ENCODE peak calls at places on chromosomes 3 and 15, in six cellular contexts. S, M, E, W, V and N are unnamed samples.

GRCh38 chr3:168877899-168878298 is 782.2 kb upstream of the GOLIM4 start:
- DNase-seq in M (no peak), V (no peak), E (no peak), W (peak; percentile 55), S (no peak), N (no peak)

GRCh38 chr3:149377408-149378111 is at the start of gene TM4SF1:
- DNase-seq in M (peak; percentile 42), W (peak; percentile 43), E (no peak), S (peak; percentile 97), V (peak; percentile 94), N (no peak)

GRCh38 chr15:68441045-68441743 is 9.2 kb upstream of the ITGA11 start:
- DNase-seq in V (peak; percentile 61), M (peak; percentile 5), W (no peak), E (peak; percentile 24), S (peak; percentile 34), N (no peak)

GRCh38 chr3:14525685-14526631 is 14.2 kb downstream of the GRIP2 start:
- DNase-seq in W (peak; percentile 82), M (no peak), V (peak; percentile 88), S (peak; percentile 53), E (no peak), N (no peak)

GRCh38 chr3:94226058-94226457 is 163.2 kb downstream of the NSUN3 start:
- DNase-seq in E (no peak), W (no peak), M (no peak), V (peak; percentile 40), S (peak; percentile 50), N (no peak)

GRCh38 chr3:17431477-17432045 is 310.9 kb downstream of the TBC1D5 start:
- DNase-seq in M (no peak), W (no peak), S (peak; percentile 42), E (no peak), V (no peak), N (no peak)

GRCh38 chr15:67024322-67024997 is 40.9 kb upstream of the SMAD3 start:
- DNase-seq in M (no peak), V (peak; percentile 98), E (no peak), W (peak; percentile 59), S (peak; percentile 97), N (no peak)

GRCh38 chr3:30263921-30264313 is 342.5 kb upstream of the TGFBR2 start:
- DNase-seq in M (no peak), S (no peak), W (no peak), V (no peak), E (no peak), N (no peak)

GRCh38 chr15:70077436-70077835 is 20.3 kb downstream of the TLE3 start:
- DNase-seq in V (no peak), S (no peak), M (no peak), W (no peak), E (no peak), N (no peak)

GRCh38 chr15:48064435-48064834 is 56.4 kb upstream of the SLC24A5 start:
- DNase-seq in E (no peak), V (peak; percentile 67), M (no peak), W (no peak), S (peak; percentile 9), N (no peak)

GRCh38 chr15:97902140-97902780 is 58.2 kb upstream of the ARRDC4 start:
- DNase-seq in S (peak; percentile 3), W (peak; percentile 38), M (no peak), V (no peak), E (no peak), N (no peak)

GRCh38 chr3:115498421-115498820 is 124.9 kb upstream of the GAP43 start:
- DNase-seq in E (no peak), V (no peak), W (no peak), S (no peak), M (no peak), N (no peak)

GRCh38 chr15:57551717-57552677 is 39.7 kb upstream of the MYZAP start:
- DNase-seq in E (no peak), S (peak; percentile 70), W (peak; percentile 98), M (peak; percentile 82), V (peak; percentile 54), N (peak; percentile 73)

GRCh38 chr15:42233107-42233506 is 25.0 kb upstream of the VPS39 start:
- DNase-seq in V (no peak), S (no peak), W (peak; percentile 1), M (no peak), E (no peak), N (no peak)

GRCh38 chr15:83720466-83720865 is 66.5 kb downstream of the ADAMTSL3 start:
- DNase-seq in M (no peak), S (no peak), V (no peak), E (no peak), W (no peak), N (no peak)

GRCh38 chr3:114900908-114901307 is 246.2 kb downstream of the ZBTB20 start:
- DNase-seq in W (no peak), S (no peak), E (no peak), M (no peak), V (no peak), N (no peak)

GRCh38 chr3:81823882-81824395 is 62.5 kb upstream of the GBE1 start:
- DNase-seq in M (no peak), W (no peak), V (peak; percentile 5), E (no peak), S (no peak), N (no peak)

GRCh38 chr3:86168512-86168911 is 822.4 kb downstream of the VGLL3 start:
- DNase-seq in M (no peak), W (no peak), V (no peak), E (no peak), S (no peak), N (no peak)

GRCh38 chr3:19934098-19934566 is at the start of gene EFHB:
- DNase-seq in S (peak; percentile 10), W (peak; percentile 96), M (peak; percentile 92), V (peak; percentile 70), E (peak; percentile 81), N (peak; percentile 50)

GRCh38 chr3:25019506-25019905 is 408.6 kb upstream of the RARB start:
- DNase-seq in V (no peak), W (no peak), S (no peak), E (no peak), M (no peak), N (no peak)

GRCh38 chr3:136630911-136631310 is 121.3 kb downstream of the STAG1 start:
- DNase-seq in E (no peak), W (no peak), M (no peak), V (no peak), S (no peak), N (no peak)

GRCh38 chr15:70111203-70112017 is 13.7 kb upstream of the TLE3 start:
- DNase-seq in M (peak; percentile 87), S (peak; percentile 73), W (peak; percentile 97), V (peak; percentile 89), E (peak; percentile 86), N (peak; percentile 93)

GRCh38 chr3:136818191-136818850 is 605 bp upstream of the SLC35G2 start:
- DNase-seq in S (peak; percentile 92), V (peak; percentile 83), M (peak; percentile 88), W (peak; percentile 92), E (peak; percentile 61), N (peak; percentile 5)

DNA sequence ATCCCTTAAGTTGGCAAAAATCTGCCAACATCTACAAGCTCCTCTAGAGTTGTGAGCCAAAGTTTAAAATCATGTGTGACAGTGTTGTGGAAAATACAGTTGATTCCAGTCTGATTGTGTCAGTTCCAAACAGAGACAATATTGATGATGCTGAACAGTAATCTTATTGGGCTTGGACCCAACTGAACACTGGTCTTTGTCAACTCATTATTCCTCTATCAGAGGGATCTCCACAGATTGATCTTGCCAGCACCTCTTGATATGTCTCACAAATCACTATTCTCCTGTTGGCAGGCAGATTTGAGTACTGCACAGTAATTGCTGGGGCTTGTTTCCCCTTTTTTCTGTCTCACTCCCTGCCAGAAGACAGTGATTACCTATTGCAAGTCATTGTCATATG is 326.6 kb upstream of the DPH6 start:
- DNase-seq in M (no peak), E (no peak), W (no peak), V (no peak), S (no peak), N (no peak)
- H3K4me2 ChIP-seq in M (no peak overlapping the region), E (no peak overlapping the region), W (no peak overlapping the region), V (no peak overlapping the region), S (no peak overlapping the region), N (no peak overlapping the region)

GRCh38 chr15:62792960-62793758 is 249.4 kb upstream of the TPM1 start:
- DNase-seq in S (no peak), E (no peak), W (peak; percentile 39), V (peak; percentile 56), M (no peak), N (no peak)
- H3K79me1 ChIP-seq in S (no peaks in the 10 kb centered on the region), E (no peaks in the 10 kb centered on the region), W (no peaks in the 10 kb centered on the region), V (peaks cover 2% of the 10 kb centered on the region), M (no peaks in the 10 kb centered on the region), N (no peaks in the 10 kb centered on the region)

GRCh38 chr15:89761009-89761831 is 10.2 kb upstream of the MESP1 start:
- DNase-seq in M (no peak), E (no peak), V (no peak), S (no peak), W (no peak), N (no peak)

GRCh38 chr15:89759835-89760234 is 8.8 kb upstream of the MESP1 start:
- DNase-seq in E (no peak), W (no peak), S (no peak), V (no peak), M (no peak), N (no peak)

GRCh38 chr15:89760303-89761008 is 9.4 kb upstream of the MESP1 start:
- DNase-seq in S (peak; percentile 57), E (peak; percentile 99), M (peak; percentile 88), V (peak; percentile 71), W (peak; percentile 96), N (peak; percentile 80)

GRCh38 chr15:89758981-89759380 is 7.9 kb upstream of the MESP1 start:
- DNase-seq in M (no peak), W (no peak), E (no peak), S (no peak), V (no peak), N (no peak)

GRCh38 chr15:89761929-89762328 is 10.9 kb upstream of the MESP1 start:
- DNase-seq in M (no peak), V (no peak), S (no peak), W (no peak), E (no peak), N (no peak)
- H3K4me2 ChIP-seq in M (no peak overlapping the region), V (no peak overlapping the region), S (no peak overlapping the region), W (no peak overlapping the region), E (no peak overlapping the region), N (no peak overlapping the region)

GRCh38 chr15:40087991-40088928 is 20.4 kb downstream of the BMF start:
- DNase-seq in M (no peak), V (peak; percentile 89), W (no peak), S (no peak), E (no peak), N (no peak)
- H3K79me1 ChIP-seq in M (no peaks in the 10 kb centered on the region), V (peaks cover 5% of the 10 kb centered on the region), W (no peaks in the 10 kb centered on the region), S (no peaks in the 10 kb centered on the region), E (no peaks in the 10 kb centered on the region), N (no peaks in the 10 kb centered on the region)

GRCh38 chr3:9791790-9792404 is 376 bp downstream of the TADA3 start:
- DNase-seq in S (no peak), W (no peak), M (no peak), V (no peak), E (no peak), N (no peak)
- H3K4me2 ChIP-seq in S (peak overlapping the region; percentile 94), W (peak overlapping the region; percentile 80), M (peak overlapping the region; percentile 81), V (peak overlapping the region; percentile 69), E (peak overlapping the region; percentile 83), N (peak overlapping the region; percentile 65)

GRCh38 chr15:62895905-62896316 is 146.6 kb upstream of the TPM1 start:
- DNase-seq in S (peak; percentile 95), E (no peak), M (no peak), V (peak; percentile 95), W (peak; percentile 46), N (no peak)
- H3K79me1 ChIP-seq in S (no peaks in the 10 kb centered on the region), E (no peaks in the 10 kb centered on the region), M (no peaks in the 10 kb centered on the region), V (peaks cover 2% of the 10 kb centered on the region), W (no peaks in the 10 kb centered on the region), N (no peaks in the 10 kb centered on the region)